ENCODE peak calls at places on chromosomes 16 and 17, in seven cellular contexts. J is upper lobe of left lung, C is fibroblast of pulmonary artery, Z is hepatocyte, E is AG09309, Q is skeletal muscle cell, T is neuronal stem cell. V is an unnamed sample.

GRCh38 chr16:89363621-89364393 is 126.6 kb downstream of the ANKRD11 start:
- DNase-seq in J (peak), C (peak), Z (peak), E (no peak), Q (no peak), T (no peak), V (no peak)

GRCh38 chr17:79089720-79090502 is 15.3 kb downstream of the ENGASE start:
- DNase-seq in J (no peak), C (no peak), Z (no peak), E (no peak), Q (no peak), T (no peak), V (no peak)

GRCh38 chr17:32491371-32492280 is 4.8 kb downstream of the CDK5R1 start:
- DNase-seq in J (no peak), C (no peak), Z (no peak), E (no peak), Q (no peak), T (no peak), V (no peak)

GRCh38 chr17:17119533-17119932 is 77.3 kb downstream of the MPRIP start:
- DNase-seq in J (peak), C (peak), Z (no peak), E (no peak), Q (peak), T (no peak), V (no peak)

GRCh38 chr17:2223617-2223927 is 80.0 kb downstream of the SMG6 start:
- DNase-seq in J (no peak), C (no peak), Z (no peak), E (no peak), Q (no peak), T (no peak), V (no peak)

GRCh38 chr16:85082553-85083050 is 29.7 kb downstream of the CIBAR2 start:
- DNase-seq in J (peak), C (no peak), Z (no peak), E (no peak), Q (no peak), T (no peak), V (no peak)

GRCh38 chr17:55356440-55357328 is 65.0 kb downstream of the MMD start:
- DNase-seq in J (peak), C (peak), Z (peak), E (peak), Q (no peak), T (peak), V (peak)

GRCh38 chr17:64245218-64246145 is 17.6 kb downstream of the TEX2 start:
- DNase-seq in J (no peak), C (no peak), Z (no peak), E (no peak), Q (no peak), T (no peak), V (no peak)

GRCh38 chr16:12531937-12532336 is 271.8 kb downstream of the CPPED1 start:
- DNase-seq in J (no peak), C (no peak), Z (no peak), E (no peak), Q (no peak), T (no peak), V (no peak)

GRCh38 chr17:44219636-44220210 is at the start of gene UBTF:
- DNase-seq in J (peak), C (peak), Z (peak), E (no peak), Q (no peak), T (peak), V (peak)

GRCh38 chr17:44940321-44940720 is 7.3 kb downstream of the KIF18B start:
- DNase-seq in J (no peak), C (peak), Z (no peak), E (no peak), Q (no peak), T (no peak), V (peak)

GRCh38 chr17:83145831-83146230 is 66.4 kb downstream of the METRNL start:
- DNase-seq in J (no peak), C (no peak), Z (peak), E (no peak), Q (no peak), T (no peak), V (no peak)

GRCh38 chr17:29881256-29881655 is 48.8 kb downstream of the SSH2 start:
- DNase-seq in J (no peak), C (no peak), Z (no peak), E (no peak), Q (no peak), T (no peak), V (no peak)

GRCh38 chr17:56595831-56596740 is 2.6 kb downstream of the NOG start:
- DNase-seq in J (no peak), C (no peak), Z (peak), E (no peak), Q (no peak), T (peak), V (no peak)

GRCh38 chr17:45334231-45334630 is 17.4 kb upstream of the MAP3K14 start:
- DNase-seq in J (no peak), C (no peak), Z (no peak), E (no peak), Q (no peak), T (no peak), V (peak)

GRCh38 chr16:85735225-85735722 is 15.6 kb downstream of the C16orf74 start:
- DNase-seq in J (no peak), C (no peak), Z (no peak), E (no peak), Q (no peak), T (no peak), V (no peak)

GRCh38 chr17:13746379-13746778 is 144.7 kb upstream of the HS3ST3A1 start:
- DNase-seq in J (no peak), C (no peak), Z (peak), E (no peak), Q (no peak), T (no peak), V (no peak)

GRCh38 chr16:87474017-87474416 is 18.8 kb downstream of the ZCCHC14 start:
- DNase-seq in J (no peak), C (no peak), Z (no peak), E (no peak), Q (no peak), T (no peak), V (no peak)

GRCh38 chr16:57257455-57258070 is 12.5 kb downstream of the ARL2BP start:
- DNase-seq in J (peak), C (no peak), Z (no peak), E (no peak), Q (no peak), T (no peak), V (no peak)

GRCh38 chr16:57258910-57259475 is 13.9 kb downstream of the ARL2BP start:
- DNase-seq in J (peak), C (no peak), Z (no peak), E (no peak), Q (no peak), T (no peak), V (no peak)

GRCh38 chr16:57258226-57258909 is 13.3 kb downstream of the ARL2BP start:
- DNase-seq in J (peak), C (no peak), Z (no peak), E (no peak), Q (no peak), T (no peak), V (peak)

GRCh38 chr16:57255686-57256415 is 10.8 kb downstream of the ARL2BP start:
- DNase-seq in J (peak), C (no peak), Z (no peak), E (no peak), Q (no peak), T (no peak), V (peak)

GRCh38 chr16:57256601-57257395 is 11.7 kb downstream of the ARL2BP start:
- DNase-seq in J (peak), C (no peak), Z (no peak), E (no peak), Q (no peak), T (no peak), V (peak)
- H3K4me3 ChIP-seq in J (no peak), C (no peak), Z (no peak), E (no peak), Q (no peak), T (no peak), V (no peak)

GRCh38 chr17:8015236-8015956 is 13.0 kb downstream of the GUCY2D start:
- DNase-seq in J (no peak), C (no peak), Z (no peak), E (no peak), Q (no peak), T (no peak), V (no peak)

GRCh38 chr17:8018436-8018835 is 16.0 kb downstream of the GUCY2D start:
- DNase-seq in J (no peak), C (no peak), Z (no peak), E (no peak), Q (no peak), T (no peak), V (no peak)

GRCh38 chr17:8014558-8014850 is 12.1 kb downstream of the GUCY2D start:
- DNase-seq in J (no peak), C (no peak), Z (no peak), E (no peak), Q (no peak), T (no peak), V (no peak)

GRCh38 chr17:8015957-8016631 is 13.7 kb downstream of the GUCY2D start:
- DNase-seq in J (peak), C (no peak), Z (peak), E (no peak), Q (no peak), T (no peak), V (peak)

GRCh38 chr17:8016632-8017424 is 14.4 kb downstream of the GUCY2D start:
- DNase-seq in J (peak), C (peak), Z (peak), E (no peak), Q (no peak), T (peak), V (peak)
- H3K4me3 ChIP-seq in J (no peak), C (peak), Z (peak), E (no peak), Q (peak), T (peak), V (peak)

GRCh38 chr17:47651704-47652103 is 2.0 kb downstream of the KPNB1 start:
- DNase-seq in J (no peak), C (no peak), Z (no peak), E (no peak), Q (no peak), T (no peak), V (no peak)

GRCh38 chr17:47650525-47651522 is 1.1 kb downstream of the KPNB1 start:
- DNase-seq in J (peak), C (peak), Z (peak), E (peak), Q (peak), T (peak), V (peak)

GRCh38 chr17:47654991-47655390 is 5.3 kb downstream of the KPNB1 start:
- DNase-seq in J (no peak), C (no peak), Z (no peak), E (no peak), Q (no peak), T (no peak), V (peak)

GRCh38 chr17:47653442-47653841 is 3.7 kb downstream of the KPNB1 start:
- DNase-seq in J (no peak), C (no peak), Z (no peak), E (no peak), Q (no peak), T (no peak), V (peak)

GRCh38 chr17:47652570-47652969 is 2.9 kb downstream of the KPNB1 start:
- DNase-seq in J (no peak), C (peak), Z (no peak), E (no peak), Q (no peak), T (no peak), V (no peak)
- H3K4me3 ChIP-seq in J (no peak), C (no peak), Z (no peak), E (no peak), Q (no peak), T (no peak), V (no peak)

DNA sequence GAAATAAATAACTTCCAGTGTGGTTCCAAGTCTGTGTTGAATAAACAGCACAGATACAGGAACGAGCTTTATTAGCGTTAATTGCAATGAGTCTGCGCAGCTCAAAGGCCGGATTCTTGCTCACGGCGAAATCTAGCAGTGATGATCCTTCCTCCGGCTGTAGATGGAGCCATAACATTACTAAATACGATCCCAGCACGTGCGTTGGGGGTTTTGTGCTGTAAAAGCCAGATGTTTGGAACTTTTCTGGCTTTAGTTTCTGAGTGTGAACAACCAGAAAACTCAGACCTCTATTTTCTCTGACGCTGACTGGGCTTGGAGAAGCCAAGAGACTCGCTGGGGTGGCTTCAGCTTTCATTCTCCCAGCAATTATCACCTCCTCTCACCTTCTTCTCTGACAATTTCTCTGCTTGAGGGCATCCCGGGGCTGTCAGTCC is 47.0 kb upstream of the AKTIP start:
- DNase-seq in J (peak), C (peak), Z (peak), E (peak), Q (peak), T (peak), V (peak)
- H3K4me3 ChIP-seq in J (no peak), C (no peak), Z (no peak), E (no peak), Q (no peak), T (no peak), V (no peak)

DNA sequence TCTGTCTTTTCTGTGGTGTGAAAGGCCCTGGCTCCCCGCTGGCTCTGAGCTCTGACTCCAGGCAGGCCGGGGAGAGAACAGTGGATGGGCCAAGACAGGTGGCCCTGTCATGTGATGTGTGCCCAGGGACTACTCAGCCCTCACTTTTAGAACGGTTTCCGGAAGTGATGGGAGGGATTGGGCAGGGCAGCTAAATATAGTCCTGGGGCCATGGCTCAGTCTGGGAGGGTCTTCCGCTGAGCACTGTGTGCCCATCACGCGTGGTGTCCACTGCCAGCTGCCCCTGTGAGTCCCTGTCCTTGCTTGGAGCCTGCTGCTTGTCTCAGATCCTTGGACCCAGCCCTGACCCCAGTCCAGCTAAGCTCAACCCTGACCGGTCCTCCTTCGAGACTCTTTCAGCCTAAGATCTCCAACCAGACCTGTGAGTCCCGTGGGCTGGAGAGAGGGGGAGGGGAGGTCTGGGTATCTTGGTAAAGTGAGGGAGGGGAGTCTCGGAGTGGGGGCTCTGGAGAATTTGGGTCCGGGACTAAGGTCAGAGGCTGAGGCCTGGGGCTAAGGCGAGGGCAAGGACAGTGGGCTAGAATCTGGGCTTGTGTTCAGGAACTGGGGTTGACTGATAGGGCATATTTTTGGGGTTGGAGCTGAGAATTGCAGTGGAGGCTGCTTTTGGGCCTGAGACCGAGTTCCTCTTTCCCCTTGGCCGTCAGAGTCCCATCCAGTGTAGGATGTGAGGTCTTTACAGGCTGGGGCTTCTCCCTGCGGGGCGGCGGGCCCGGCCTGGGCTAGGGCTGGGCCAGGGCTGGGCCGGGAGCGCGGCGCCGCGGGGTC is at the start of gene TRIM72:
- DNase-seq in J (no peak), C (no peak), Z (no peak), E (no peak), Q (no peak), T (no peak), V (no peak)
- H3K4me3 ChIP-seq in J (no peak), C (peak), Z (no peak), E (peak), Q (peak), T (peak), V (no peak)